ENCODE peak calls at places on chromosome 10, in six cellular contexts. B is AG04449, Q is endothelial cell, P is cardiac muscle cell, H is dorsolateral prefrontal cortex, W is fibroblast of lung. M is an unnamed sample.
A peak's percentile ranks its signal among the peaks of the same experiment; 100 is the strongest.

GRCh38 chr10:33160151-33160550 is 174.3 kb downstream of the NRP1 start:
- DNase-seq in B (no peak), Q (no peak), P (no peak), H (no peak), W (peak; percentile 32), M (no peak)

GRCh38 chr10:103818765-103819374 is 36.5 kb downstream of the SH3PXD2A start:
- DNase-seq in B (no peak), Q (no peak), P (no peak), H (no peak), W (no peak), M (no peak)

GRCh38 chr10:91247360-91248111 is 27.1 kb downstream of the PCGF5 start:
- DNase-seq in B (peak; percentile 12), Q (no peak), P (no peak), H (no peak), W (peak; percentile 46), M (no peak)

GRCh38 chr10:104032144-104032775 is 53.4 kb downstream of the COL17A1 start:
- DNase-seq in B (no peak), Q (no peak), P (no peak), H (no peak), W (no peak), M (no peak)

GRCh38 chr10:127374901-127375300 is 174.2 kb upstream of the NPS start:
- DNase-seq in B (no peak), Q (no peak), P (no peak), H (no peak), W (no peak), M (no peak)

GRCh38 chr10:74151057-74151878 is at the start of gene ADK:
- DNase-seq in B (peak; percentile 69), Q (peak; percentile 98), P (peak; percentile 99), H (peak; percentile 99), W (peak; percentile 94), M (peak; percentile 100)

GRCh38 chr10:77500754-77501151 is 136.9 kb downstream of the KCNMA1 start:
- DNase-seq in B (no peak), Q (no peak), P (no peak), H (no peak), W (peak; percentile 88), M (no peak)

GRCh38 chr10:17144757-17145156 is 15.1 kb upstream of the CUBN start:
- DNase-seq in B (no peak), Q (no peak), P (no peak), H (no peak), W (peak; percentile 13), M (no peak)

GRCh38 chr10:43362191-43362839 is 9.1 kb upstream of the FXYD4 start:
- DNase-seq in B (no peak), Q (peak; percentile 70), P (peak; percentile 95), H (peak; percentile 95), W (peak; percentile 93), M (peak; percentile 97)

GRCh38 chr10:124027306-124028050 is 65.9 kb downstream of the CHST15 start:
- DNase-seq in B (no peak), Q (no peak), P (no peak), H (no peak), W (no peak), M (no peak)

GRCh38 chr10:33334170-33334838 is at the start of gene NRP1:
- DNase-seq in B (no peak), Q (peak; percentile 49), P (peak; percentile 49), H (no peak), W (peak; percentile 11), M (no peak)

GRCh38 chr10:76352300-76352699 is 920.9 kb downstream of the LRMDA start:
- DNase-seq in B (peak; percentile 71), Q (no peak), P (no peak), H (no peak), W (peak; percentile 94), M (no peak)

GRCh38 chr10:53453196-53453595 is 680.6 kb upstream of the MBL2 start:
- DNase-seq in B (no peak), Q (no peak), P (peak; percentile 28), H (no peak), W (no peak), M (no peak)

GRCh38 chr10:44715081-44715480 is 196.1 kb upstream of the TMEM72 start:
- DNase-seq in B (no peak), Q (no peak), P (no peak), H (no peak), W (peak; percentile 96), M (no peak)

GRCh38 chr10:130110236-130111114 is at the start of gene C10orf143:
- DNase-seq in B (peak; percentile 87), Q (peak; percentile 98), P (peak; percentile 97), H (peak; percentile 97), W (peak; percentile 98), M (peak; percentile 96)

GRCh38 chr10:36367362-36367761 is 725.3 kb upstream of the FZD8 start:
- DNase-seq in B (no peak), Q (no peak), P (no peak), H (no peak), W (no peak), M (no peak)

GRCh38 chr10:103504181-103504783 is 10.8 kb downstream of the NEURL1 start:
- DNase-seq in B (no peak), Q (no peak), P (no peak), H (no peak), W (peak; percentile 98), M (no peak)

GRCh38 chr10:56633876-56634452 is 272.9 kb upstream of the ZWINT start:
- DNase-seq in B (no peak), Q (no peak), P (no peak), H (no peak), W (no peak), M (no peak)

GRCh38 chr10:19347592-19347991 is 299.0 kb downstream of the MALRD1 start:
- DNase-seq in B (no peak), Q (peak; percentile 12), P (peak; percentile 31), H (no peak), W (no peak), M (no peak)

GRCh38 chr10:33306756-33307519 is 27.5 kb downstream of the NRP1 start:
- DNase-seq in B (no peak), Q (no peak), P (no peak), H (no peak), W (peak; percentile 44), M (no peak)

GRCh38 chr10:89163265-89163995 is 43.7 kb downstream of the CH25H start:
- DNase-seq in B (no peak), Q (no peak), P (no peak), H (no peak), W (no peak), M (no peak)

GRCh38 chr10:27285093-27285492 is 44.5 kb upstream of the ACBD5 start:
- DNase-seq in B (no peak), Q (no peak), P (peak; percentile 20), H (no peak), W (no peak), M (no peak)

GRCh38 chr10:1036341-1036791 is 10.7 kb upstream of the IDI2 start:
- DNase-seq in B (no peak), Q (no peak), P (no peak), H (no peak), W (peak; percentile 89), M (no peak)

GRCh38 chr10:78255214-78255613 is 221.6 kb downstream of the RPS24 start:
- DNase-seq in B (no peak), Q (no peak), P (no peak), H (no peak), W (peak; percentile 17), M (no peak)

GRCh38 chr10:113096111-113097045 is 146.3 kb downstream of the TCF7L2 start:
- DNase-seq in B (no peak), Q (no peak), P (no peak), H (no peak), W (no peak), M (no peak)

GRCh38 chr10:88525371-88526079 is 57.6 kb downstream of the RNLS start:
- DNase-seq in B (no peak), Q (no peak), P (no peak), H (no peak), W (peak; percentile 86), M (no peak)

GRCh38 chr10:80952436-80952835 is 414.7 kb downstream of the SH2D4B start:
- DNase-seq in B (no peak), Q (no peak), P (no peak), H (no peak), W (no peak), M (no peak)
- TF ChIP-seq CTCF in B (no peak), Q (no peak), P (no peak), H (no peak), W (no peak), M (no peak)

GRCh38 chr10:86261933-86262665 is 104.5 kb downstream of the GRID1 start:
- DNase-seq in B (no peak), Q (peak; percentile 36), P (no peak), H (peak; percentile 2), W (no peak), M (no peak)
- TF ChIP-seq CTCF in B (no peak), Q (no peak), P (no peak), H (peak; percentile 59), W (no peak), M (no peak)

GRCh38 chr10:86348321-86349210 is 18.0 kb downstream of the GRID1 start:
- DNase-seq in B (no peak), Q (no peak), P (peak; percentile 50), H (no peak), W (no peak), M (no peak)
- TF ChIP-seq CTCF in B (peak; percentile 11), Q (no peak), P (peak; percentile 24), H (peak; percentile 58), W (peak; percentile 9), M (no peak)

DNA sequence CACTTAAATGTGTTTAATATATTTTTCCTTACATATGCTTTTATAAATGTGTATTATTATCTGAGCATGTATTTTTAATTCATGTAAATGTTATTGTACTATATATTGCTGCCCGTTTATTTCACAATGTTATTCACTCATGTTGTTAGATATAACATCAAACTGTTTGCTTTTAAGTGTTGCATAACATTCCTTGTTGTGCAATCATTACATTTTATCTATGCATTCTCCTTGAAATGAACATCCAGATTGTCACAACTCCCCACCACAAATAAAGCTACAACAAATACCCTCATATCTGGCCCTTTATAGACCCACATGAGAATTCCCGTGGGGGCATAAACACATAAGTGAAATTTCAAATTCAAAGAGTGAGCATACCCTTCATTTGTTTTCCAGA is 264.2 kb downstream of the HPSE2 start:
- DNase-seq in B (no peak), Q (no peak), P (no peak), H (no peak), W (no peak), M (no peak)
- TF ChIP-seq CTCF in B (no peak), Q (no peak), P (no peak), H (no peak), W (no peak), M (no peak)

GRCh38 chr10:58587676-58588075 is 75.0 kb downstream of the BICC1 start:
- DNase-seq in B (no peak), Q (no peak), P (no peak), H (no peak), W (no peak), M (no peak)

GRCh38 chr10:58590152-58590551 is 77.5 kb downstream of the BICC1 start:
- DNase-seq in B (peak; percentile 93), Q (no peak), P (no peak), H (no peak), W (peak; percentile 99), M (no peak)

GRCh38 chr10:58590924-58591323 is 78.3 kb downstream of the BICC1 start:
- DNase-seq in B (no peak), Q (no peak), P (no peak), H (no peak), W (peak; percentile 56), M (no peak)

GRCh38 chr10:58586282-58586681 is 73.6 kb downstream of the BICC1 start:
- DNase-seq in B (no peak), Q (no peak), P (no peak), H (no peak), W (no peak), M (no peak)

GRCh38 chr10:58588673-58589265 is 76.1 kb downstream of the BICC1 start:
- DNase-seq in B (no peak), Q (peak; percentile 8), P (peak; percentile 18), H (no peak), W (no peak), M (no peak)
- TF ChIP-seq CTCF in B (no peak), Q (no peak), P (peak; percentile 18), H (peak; percentile 13), W (no peak), M (no peak)